ENCODE peak calls at places on chromosomes 12 and 14, in five cellular contexts. M is NCI-H2081, G is fibroblast of pulmonary artery, L is neural crest cell, U is GM03348. P is an unnamed sample.

GRCh38 chr14:32702571-32702970 is 236.1 kb upstream of the NPAS3 start:
- DNase-seq in M (no peak), G (peak), L (peak), U (peak), P (peak)

GRCh38 chr12:18696971-18697602 is 40.7 kb downstream of the PLCZ1 start:
- DNase-seq in M (no peak), G (peak), L (no peak), U (peak), P (peak)

GRCh38 chr12:18239561-18239960 is 21.8 kb upstream of the PIK3C2G start:
- DNase-seq in M (no peak), G (peak), L (no peak), U (no peak), P (no peak)

GRCh38 chr12:109594566-109595317 is 21.1 kb downstream of the MVK start:
- DNase-seq in M (no peak), G (no peak), L (no peak), U (no peak), P (no peak)

GRCh38 chr14:95235767-95236166 is 78.4 kb upstream of the DICER1 start:
- DNase-seq in M (no peak), G (no peak), L (no peak), U (no peak), P (no peak)

GRCh38 chr12:71430756-71431155 is 8.8 kb upstream of the LGR5 start:
- DNase-seq in M (no peak), G (no peak), L (no peak), U (no peak), P (peak)

GRCh38 chr12:98515368-98516183 is at the start of gene TMPO:
- DNase-seq in M (peak), G (peak), L (peak), U (peak), P (peak)

GRCh38 chr12:128570191-128571065 is 253.3 kb downstream of the SLC15A4 start:
- DNase-seq in M (no peak), G (no peak), L (no peak), U (no peak), P (no peak)

GRCh38 chr14:61188936-61189808 is 92.0 kb downstream of the TMEM30B start:
- DNase-seq in M (no peak), G (peak), L (peak), U (peak), P (peak)

GRCh38 chr14:90298230-90298629 is 33.5 kb downstream of the NRDE2 start:
- DNase-seq in M (no peak), G (no peak), L (no peak), U (no peak), P (no peak)

GRCh38 chr12:106303202-106303820 is 778 bp downstream of the TCP11L2 start:
- DNase-seq in M (peak), G (peak), L (peak), U (peak), P (peak)